ENCODE peak calls at places on chromosomes 3 and 15, in nine cellular contexts. One of them, this sample, is unnamed.

GRCh38 chr3:150020527-150020926 is 49.8 kb upstream of the PFN2 start:
- DNase-seq in suprapubic skin: no peak
- DNase-seq in transverse colon: no peak
- DNase-seq in right lobe of liver: no peak
- DNase-seq in GM12878: no peak
- DNase-seq in body of pancreas: no peak
- DNase-seq in heart left ventricle: no peak
- DNase-seq in spleen: no peak
- DNase-seq in HepG2: no peak
- DNase-seq in this sample: no peak

GRCh38 chr3:43879166-43879565 is 188.4 kb downstream of the ABHD5 start:
- DNase-seq in GM12878: no peak
- DNase-seq in spleen: no peak
- DNase-seq in suprapubic skin: no peak
- DNase-seq in HepG2: no peak
- DNase-seq in body of pancreas: peak; percentile 26
- DNase-seq in heart left ventricle: no peak
- DNase-seq in right lobe of liver: no peak
- DNase-seq in transverse colon: no peak
- DNase-seq in this sample: peak; percentile 82

GRCh38 chr15:45138814-45139765 is 9.3 kb downstream of the DUOX1 start:
- DNase-seq in suprapubic skin: no peak
- DNase-seq in body of pancreas: no peak
- DNase-seq in GM12878: no peak
- DNase-seq in spleen: peak; percentile 68
- DNase-seq in heart left ventricle: no peak
- DNase-seq in right lobe of liver: no peak
- DNase-seq in HepG2: no peak
- DNase-seq in transverse colon: no peak
- DNase-seq in this sample: no peak

GRCh38 chr15:34318277-34319079 is 19.1 kb downstream of the SLC12A6 start:
- DNase-seq in right lobe of liver: peak; percentile 57
- DNase-seq in HepG2: peak; percentile 78
- DNase-seq in transverse colon: peak; percentile 80
- DNase-seq in body of pancreas: peak; percentile 73
- DNase-seq in spleen: no peak
- DNase-seq in suprapubic skin: peak; percentile 75
- DNase-seq in heart left ventricle: no peak
- DNase-seq in GM12878: no peak
- DNase-seq in this sample: peak; percentile 79

GRCh38 chr3:150793641-150794040 is 30.7 kb upstream of the SIAH2 start:
- DNase-seq in heart left ventricle: no peak
- DNase-seq in spleen: no peak
- DNase-seq in GM12878: no peak
- DNase-seq in body of pancreas: no peak
- DNase-seq in right lobe of liver: no peak
- DNase-seq in transverse colon: no peak
- DNase-seq in HepG2: peak; percentile 32
- DNase-seq in suprapubic skin: no peak
- DNase-seq in this sample: no peak

GRCh38 chr3:16928386-16929132 is 43.8 kb downstream of the PLCL2 start:
- DNase-seq in transverse colon: no peak
- DNase-seq in GM12878: no peak
- DNase-seq in spleen: no peak
- DNase-seq in body of pancreas: peak; percentile 24
- DNase-seq in HepG2: no peak
- DNase-seq in right lobe of liver: no peak
- DNase-seq in suprapubic skin: no peak
- DNase-seq in heart left ventricle: no peak
- DNase-seq in this sample: no peak

GRCh38 chr15:40894689-40895308 is 549 bp downstream of the VPS18 start:
- DNase-seq in body of pancreas: peak; percentile 67
- DNase-seq in transverse colon: peak; percentile 53
- DNase-seq in right lobe of liver: peak; percentile 62
- DNase-seq in heart left ventricle: peak; percentile 72
- DNase-seq in GM12878: no peak
- DNase-seq in spleen: peak; percentile 93
- DNase-seq in HepG2: peak; percentile 86
- DNase-seq in suprapubic skin: no peak
- DNase-seq in this sample: peak; percentile 49

GRCh38 chr3:183117046-183117445 is 17.8 kb upstream of the MCCC1 start:
- DNase-seq in heart left ventricle: no peak
- DNase-seq in body of pancreas: no peak
- DNase-seq in spleen: no peak
- DNase-seq in right lobe of liver: no peak
- DNase-seq in HepG2: no peak
- DNase-seq in transverse colon: no peak
- DNase-seq in suprapubic skin: no peak
- DNase-seq in GM12878: no peak
- DNase-seq in this sample: no peak

GRCh38 chr3:173663664-173664063 is 266.1 kb downstream of the NLGN1 start:
- DNase-seq in HepG2: no peak
- DNase-seq in body of pancreas: no peak
- DNase-seq in transverse colon: no peak
- DNase-seq in right lobe of liver: no peak
- DNase-seq in GM12878: no peak
- DNase-seq in spleen: no peak
- DNase-seq in suprapubic skin: no peak
- DNase-seq in heart left ventricle: no peak
- DNase-seq in this sample: no peak

GRCh38 chr3:119529883-119530282 is 29.5 kb downstream of the CD80 start:
- DNase-seq in spleen: no peak
- DNase-seq in body of pancreas: no peak
- DNase-seq in suprapubic skin: no peak
- DNase-seq in HepG2: no peak
- DNase-seq in transverse colon: no peak
- DNase-seq in right lobe of liver: no peak
- DNase-seq in heart left ventricle: no peak
- DNase-seq in GM12878: no peak
- DNase-seq in this sample: no peak

GRCh38 chr3:49411550-49411967 is 217 bp downstream of the RHOA start:
- DNase-seq in heart left ventricle: peak; percentile 80
- DNase-seq in right lobe of liver: peak; percentile 72
- DNase-seq in GM12878: no peak
- DNase-seq in suprapubic skin: peak; percentile 83
- DNase-seq in spleen: peak; percentile 95
- DNase-seq in body of pancreas: peak; percentile 60
- DNase-seq in transverse colon: peak; percentile 71
- DNase-seq in HepG2: peak; percentile 44
- DNase-seq in this sample: no peak
- TF ChIP-seq POLR2A in heart left ventricle: no peak
- TF ChIP-seq POLR2A in right lobe of liver: no peak
- TF ChIP-seq POLR2A in GM12878: no peak
- TF ChIP-seq POLR2A in suprapubic skin: no peak
- TF ChIP-seq POLR2A in spleen: no peak
- TF ChIP-seq POLR2A in body of pancreas: no peak
- TF ChIP-seq POLR2A in transverse colon: no peak
- TF ChIP-seq POLR2A in HepG2: no peak
- TF ChIP-seq POLR2A in this sample: no peak

GRCh38 chr3:133828576-133829309 is 23.1 kb downstream of the SRPRB start:
- DNase-seq in GM12878: no peak
- DNase-seq in suprapubic skin: no peak
- DNase-seq in spleen: no peak
- DNase-seq in HepG2: no peak
- DNase-seq in right lobe of liver: no peak
- DNase-seq in transverse colon: no peak
- DNase-seq in heart left ventricle: no peak
- DNase-seq in body of pancreas: no peak
- DNase-seq in this sample: no peak

GRCh38 chr3:133831966-133832801 is 26.6 kb downstream of the SRPRB start:
- DNase-seq in right lobe of liver: no peak
- DNase-seq in transverse colon: no peak
- DNase-seq in heart left ventricle: no peak
- DNase-seq in body of pancreas: no peak
- DNase-seq in spleen: no peak
- DNase-seq in suprapubic skin: no peak
- DNase-seq in HepG2: no peak
- DNase-seq in GM12878: no peak
- DNase-seq in this sample: no peak

GRCh38 chr3:133827684-133828083 is 22.1 kb downstream of the SRPRB start:
- DNase-seq in spleen: no peak
- DNase-seq in suprapubic skin: no peak
- DNase-seq in heart left ventricle: no peak
- DNase-seq in right lobe of liver: no peak
- DNase-seq in body of pancreas: no peak
- DNase-seq in GM12878: no peak
- DNase-seq in HepG2: no peak
- DNase-seq in transverse colon: no peak
- DNase-seq in this sample: no peak

GRCh38 chr3:133829310-133829707 is 23.7 kb downstream of the SRPRB start:
- DNase-seq in HepG2: no peak
- DNase-seq in right lobe of liver: no peak
- DNase-seq in transverse colon: no peak
- DNase-seq in body of pancreas: no peak
- DNase-seq in GM12878: no peak
- DNase-seq in suprapubic skin: no peak
- DNase-seq in heart left ventricle: no peak
- DNase-seq in spleen: no peak
- DNase-seq in this sample: no peak

GRCh38 chr3:133830071-133830470 is 24.5 kb downstream of the SRPRB start:
- DNase-seq in spleen: no peak
- DNase-seq in transverse colon: no peak
- DNase-seq in GM12878: no peak
- DNase-seq in heart left ventricle: no peak
- DNase-seq in body of pancreas: no peak
- DNase-seq in right lobe of liver: no peak
- DNase-seq in HepG2: no peak
- DNase-seq in suprapubic skin: no peak
- DNase-seq in this sample: no peak
- TF ChIP-seq CTCF in spleen: no peak
- TF ChIP-seq CTCF in transverse colon: no peak
- TF ChIP-seq CTCF in GM12878: no peak
- TF ChIP-seq CTCF in heart left ventricle: no peak
- TF ChIP-seq CTCF in body of pancreas: no peak
- TF ChIP-seq CTCF in right lobe of liver: no peak
- TF ChIP-seq CTCF in HepG2: no peak
- TF ChIP-seq CTCF in suprapubic skin: no peak
- TF ChIP-seq CTCF in this sample: no peak

GRCh38 chr15:73928971-73929627 is 2.8 kb downstream of the LOXL1 start:
- DNase-seq in spleen: peak; percentile 55
- DNase-seq in body of pancreas: no peak
- DNase-seq in heart left ventricle: no peak
- DNase-seq in right lobe of liver: no peak
- DNase-seq in suprapubic skin: no peak
- DNase-seq in GM12878: no peak
- DNase-seq in transverse colon: no peak
- DNase-seq in HepG2: no peak
- DNase-seq in this sample: no peak

GRCh38 chr15:73931441-73931840 is 5.2 kb downstream of the LOXL1 start:
- DNase-seq in spleen: peak; percentile 63
- DNase-seq in right lobe of liver: no peak
- DNase-seq in suprapubic skin: no peak
- DNase-seq in transverse colon: no peak
- DNase-seq in HepG2: no peak
- DNase-seq in body of pancreas: no peak
- DNase-seq in GM12878: no peak
- DNase-seq in heart left ventricle: peak; percentile 52
- DNase-seq in this sample: no peak

GRCh38 chr15:73928241-73928579 is 1.9 kb downstream of the LOXL1 start:
- DNase-seq in HepG2: no peak
- DNase-seq in transverse colon: no peak
- DNase-seq in body of pancreas: no peak
- DNase-seq in heart left ventricle: no peak
- DNase-seq in GM12878: no peak
- DNase-seq in spleen: peak; percentile 51
- DNase-seq in suprapubic skin: no peak
- DNase-seq in right lobe of liver: no peak
- DNase-seq in this sample: peak; percentile 45

GRCh38 chr15:73930790-73931281 is 4.6 kb downstream of the LOXL1 start:
- DNase-seq in transverse colon: no peak
- DNase-seq in HepG2: no peak
- DNase-seq in GM12878: no peak
- DNase-seq in right lobe of liver: no peak
- DNase-seq in suprapubic skin: no peak
- DNase-seq in spleen: peak; percentile 67
- DNase-seq in heart left ventricle: peak; percentile 67
- DNase-seq in body of pancreas: no peak
- DNase-seq in this sample: no peak

DNA sequence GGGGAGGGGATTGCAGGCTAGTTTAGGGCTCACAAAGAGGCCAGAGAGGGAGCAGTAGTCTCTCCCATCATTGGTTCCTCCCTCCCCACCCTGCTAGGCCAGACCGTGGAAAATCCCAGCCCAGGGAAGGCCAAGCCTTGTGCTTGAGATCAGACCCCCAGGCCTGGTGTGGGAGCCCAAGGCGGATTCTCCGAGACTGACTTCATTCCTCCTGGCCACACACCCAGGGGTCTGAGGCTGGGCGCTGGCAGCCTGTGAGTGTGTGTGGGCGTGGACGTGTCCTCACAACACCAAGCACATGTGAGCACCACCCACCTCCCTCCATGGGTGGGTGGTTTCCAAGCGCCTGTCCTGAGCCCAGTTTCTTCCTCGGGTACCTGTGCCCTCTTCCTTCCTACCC is 4.1 kb downstream of the LOXL1 start:
- DNase-seq in right lobe of liver: no peak
- DNase-seq in spleen: peak; percentile 70
- DNase-seq in heart left ventricle: peak; percentile 82
- DNase-seq in body of pancreas: peak; percentile 33
- DNase-seq in transverse colon: no peak
- DNase-seq in GM12878: no peak
- DNase-seq in HepG2: no peak
- DNase-seq in suprapubic skin: no peak
- DNase-seq in this sample: no peak
- H3K27ac ChIP-seq in right lobe of liver: no peak overlapping the region
- H3K27ac ChIP-seq in spleen: peak overlapping the region; percentile 22
- H3K27ac ChIP-seq in heart left ventricle: peak overlapping the region; percentile 29
- H3K27ac ChIP-seq in body of pancreas: no peak overlapping the region
- H3K27ac ChIP-seq in transverse colon: no peak overlapping the region
- H3K27ac ChIP-seq in GM12878: no peak overlapping the region
- H3K27ac ChIP-seq in HepG2: no peak overlapping the region
- H3K27ac ChIP-seq in suprapubic skin: peak overlapping the region; percentile 58
- H3K27ac ChIP-seq in this sample: no peak overlapping the region

DNA sequence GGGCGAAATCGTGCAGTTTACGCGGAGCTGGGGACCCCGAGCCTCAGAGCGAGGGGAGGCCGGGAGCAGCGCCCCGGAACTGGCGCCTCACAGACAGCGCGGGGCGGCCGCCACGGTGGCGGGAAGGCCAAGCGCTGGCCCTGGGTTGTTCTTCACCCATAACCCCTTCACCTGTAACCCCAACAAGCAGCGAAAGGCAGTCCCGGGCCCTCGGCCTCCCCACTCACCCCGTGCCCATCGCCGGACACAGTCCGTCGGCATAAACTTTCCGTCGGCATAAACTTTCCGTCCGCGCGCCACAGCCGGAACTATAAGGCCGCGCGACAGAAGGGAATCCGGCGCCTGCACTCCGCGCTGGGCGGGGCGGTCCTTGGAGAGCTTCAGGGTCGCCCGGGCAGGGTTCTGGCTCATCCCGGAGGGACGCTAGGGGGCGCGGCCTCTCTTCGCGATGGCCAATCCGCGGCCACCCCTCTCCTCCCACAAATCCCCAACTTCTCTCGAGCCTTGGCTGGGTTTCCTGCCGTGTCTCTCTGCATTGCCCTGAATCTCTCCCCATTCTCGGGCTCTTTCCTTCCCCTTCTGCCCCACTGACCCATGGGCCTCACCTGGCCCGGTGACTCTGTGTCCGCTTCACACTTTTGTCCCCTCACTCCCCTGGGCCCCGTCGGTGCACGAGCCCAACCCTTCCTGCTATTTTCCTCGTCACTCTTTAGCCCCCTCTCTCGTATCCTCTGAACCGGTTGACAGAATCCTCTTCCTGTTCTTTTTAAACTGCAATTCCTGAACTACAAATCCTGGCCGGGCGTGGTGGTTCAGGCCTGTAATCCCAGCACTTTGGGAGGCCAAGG is at the start of gene INTS14:
- DNase-seq in transverse colon: peak; percentile 98
- DNase-seq in right lobe of liver: peak; percentile 99
- DNase-seq in suprapubic skin: peak; percentile 98
- DNase-seq in HepG2: peak; percentile 92
- DNase-seq in heart left ventricle: peak; percentile 99
- DNase-seq in spleen: peak; percentile 98
- DNase-seq in GM12878: peak; percentile 67
- DNase-seq in body of pancreas: peak; percentile 98
- DNase-seq in this sample: peak; percentile 99
- TF ChIP-seq POLR2A in transverse colon: peak; percentile 90
- TF ChIP-seq POLR2A in right lobe of liver: peak; percentile 74
- TF ChIP-seq POLR2A in suprapubic skin: no peak
- TF ChIP-seq POLR2A in HepG2: peak; percentile 91
- TF ChIP-seq POLR2A in heart left ventricle: peak; percentile 71
- TF ChIP-seq POLR2A in spleen: no peak
- TF ChIP-seq POLR2A in GM12878: peak; percentile 88
- TF ChIP-seq POLR2A in body of pancreas: peak; percentile 65
- TF ChIP-seq POLR2A in this sample: peak; percentile 77

This sample was measured in thyroid gland.